ENCODE peak calls at places on chromosomes 5 and 9, in five cellular contexts. One of them, this sample, is unnamed.

GRCh38 chr5:62011072-62011664 is 294.8 kb upstream of the KIF2A start:
- DNase-seq in A549: no peak
- DNase-seq in nephron progenitor cell: no peak
- DNase-seq in RWPE1: no peak
- DNase-seq in AG04449: no peak
- DNase-seq in this sample: no peak

GRCh38 chr9:114448706-114449105 is 56.6 kb downstream of the WHRN start:
- DNase-seq in A549: no peak
- DNase-seq in AG04449: no peak
- DNase-seq in RWPE1: no peak
- DNase-seq in nephron progenitor cell: no peak
- DNase-seq in this sample: no peak

GRCh38 chr5:67960939-67961338 is 254.6 kb upstream of the PIK3R1 start:
- DNase-seq in nephron progenitor cell: no peak
- DNase-seq in AG04449: no peak
- DNase-seq in RWPE1: peak
- DNase-seq in A549: no peak
- DNase-seq in this sample: no peak

GRCh38 chr5:59593608-59594007 is 299.9 kb downstream of the PDE4D start:
- DNase-seq in nephron progenitor cell: no peak
- DNase-seq in AG04449: no peak
- DNase-seq in RWPE1: no peak
- DNase-seq in A549: peak
- DNase-seq in this sample: no peak

GRCh38 chr5:132063090-132063911 is 2.8 kb downstream of the IL3 start:
- DNase-seq in A549: peak
- DNase-seq in nephron progenitor cell: peak
- DNase-seq in AG04449: no peak
- DNase-seq in RWPE1: peak
- DNase-seq in this sample: peak

GRCh38 chr5:82349651-82350050 is 71.5 kb upstream of the RPS23 start:
- DNase-seq in A549: peak
- DNase-seq in AG04449: no peak
- DNase-seq in nephron progenitor cell: peak
- DNase-seq in RWPE1: peak
- DNase-seq in this sample: peak

GRCh38 chr5:57303985-57304384 is 130.1 kb downstream of the GPBP1 start:
- DNase-seq in AG04449: no peak
- DNase-seq in RWPE1: no peak
- DNase-seq in nephron progenitor cell: no peak
- DNase-seq in A549: peak
- DNase-seq in this sample: peak

GRCh38 chr5:10124287-10124686 is 125.4 kb downstream of the ATPSCKMT start:
- DNase-seq in AG04449: no peak
- DNase-seq in A549: no peak
- DNase-seq in nephron progenitor cell: no peak
- DNase-seq in RWPE1: no peak
- DNase-seq in this sample: no peak

GRCh38 chr9:137757139-137757538 is 120.4 kb upstream of the CACNA1B start:
- DNase-seq in AG04449: no peak
- DNase-seq in RWPE1: no peak
- DNase-seq in A549: no peak
- DNase-seq in nephron progenitor cell: no peak
- DNase-seq in this sample: no peak

GRCh38 chr5:38607930-38608545 is 51.6 kb upstream of the LIFR start:
- DNase-seq in RWPE1: no peak
- DNase-seq in A549: no peak
- DNase-seq in nephron progenitor cell: no peak
- DNase-seq in AG04449: no peak
- DNase-seq in this sample: no peak

GRCh38 chr5:139705655-139706587 is 57.8 kb downstream of the CXXC5 start:
- DNase-seq in AG04449: no peak
- DNase-seq in RWPE1: no peak
- DNase-seq in nephron progenitor cell: no peak
- DNase-seq in A549: no peak
- DNase-seq in this sample: no peak

GRCh38 chr5:90119531-90119940 is 290.0 kb downstream of the CETN3 start:
- DNase-seq in AG04449: peak
- DNase-seq in RWPE1: no peak
- DNase-seq in nephron progenitor cell: no peak
- DNase-seq in A549: peak
- DNase-seq in this sample: no peak

GRCh38 chr5:172846249-172846648 is 12.2 kb downstream of the ERGIC1 start:
- DNase-seq in A549: no peak
- DNase-seq in nephron progenitor cell: no peak
- DNase-seq in AG04449: no peak
- DNase-seq in RWPE1: no peak
- DNase-seq in this sample: no peak

GRCh38 chr9:110626109-110626829 is 42.3 kb upstream of the MUSK start:
- DNase-seq in A549: no peak
- DNase-seq in AG04449: peak
- DNase-seq in nephron progenitor cell: no peak
- DNase-seq in RWPE1: no peak
- DNase-seq in this sample: peak

GRCh38 chr5:142661957-142662356 is 23.9 kb downstream of the FGF1 start:
- DNase-seq in nephron progenitor cell: no peak
- DNase-seq in RWPE1: no peak
- DNase-seq in A549: no peak
- DNase-seq in AG04449: no peak
- DNase-seq in this sample: no peak

GRCh38 chr5:169742773-169743296 is 105.8 kb downstream of the DOCK2 start:
- DNase-seq in nephron progenitor cell: no peak
- DNase-seq in A549: no peak
- DNase-seq in AG04449: peak
- DNase-seq in RWPE1: no peak
- DNase-seq in this sample: no peak

GRCh38 chr5:127968998-127969397 is 114.6 kb upstream of the SLC12A2 start:
- DNase-seq in nephron progenitor cell: no peak
- DNase-seq in AG04449: no peak
- DNase-seq in RWPE1: no peak
- DNase-seq in A549: no peak
- DNase-seq in this sample: no peak

GRCh38 chr5:157603333-157604190 is 28.0 kb upstream of the ADAM19 start:
- DNase-seq in RWPE1: peak
- DNase-seq in AG04449: peak
- DNase-seq in A549: peak
- DNase-seq in nephron progenitor cell: no peak
- DNase-seq in this sample: peak

GRCh38 chr9:10274156-10274555 is 338.6 kb downstream of the PTPRD start:
- DNase-seq in AG04449: no peak
- DNase-seq in nephron progenitor cell: no peak
- DNase-seq in RWPE1: no peak
- DNase-seq in A549: no peak
- DNase-seq in this sample: no peak

GRCh38 chr5:159100928-159101646 is 1.4 kb upstream of the EBF1 start:
- DNase-seq in AG04449: no peak
- DNase-seq in nephron progenitor cell: no peak
- DNase-seq in RWPE1: no peak
- DNase-seq in A549: no peak
- DNase-seq in this sample: peak

GRCh38 chr5:90689064-90689463 is 130.5 kb downstream of the ADGRV1 start:
- DNase-seq in nephron progenitor cell: no peak
- DNase-seq in RWPE1: no peak
- DNase-seq in A549: no peak
- DNase-seq in AG04449: no peak
- DNase-seq in this sample: no peak

GRCh38 chr5:114319821-114320220 is 42.0 kb upstream of the KCNN2 start:
- DNase-seq in A549: no peak
- DNase-seq in AG04449: peak
- DNase-seq in RWPE1: no peak
- DNase-seq in nephron progenitor cell: no peak
- DNase-seq in this sample: no peak

GRCh38 chr9:104895572-104895971 is 32.4 kb downstream of the ABCA1 start:
- DNase-seq in A549: no peak
- DNase-seq in nephron progenitor cell: no peak
- DNase-seq in AG04449: no peak
- DNase-seq in RWPE1: peak
- DNase-seq in this sample: no peak

GRCh38 chr5:172758077-172758835 is 12.7 kb downstream of the DUSP1 start:
- DNase-seq in nephron progenitor cell: no peak
- DNase-seq in A549: peak
- DNase-seq in RWPE1: peak
- DNase-seq in AG04449: peak
- DNase-seq in this sample: no peak

GRCh38 chr9:93636667-93637066 is 60.3 kb downstream of the PHF2 start:
- DNase-seq in nephron progenitor cell: no peak
- DNase-seq in A549: no peak
- DNase-seq in AG04449: no peak
- DNase-seq in RWPE1: no peak
- DNase-seq in this sample: no peak

GRCh38 chr5:148368299-148368698 is 15.5 kb upstream of the FBXO38 start:
- DNase-seq in nephron progenitor cell: no peak
- DNase-seq in A549: no peak
- DNase-seq in RWPE1: no peak
- DNase-seq in AG04449: no peak
- DNase-seq in this sample: no peak

DNA sequence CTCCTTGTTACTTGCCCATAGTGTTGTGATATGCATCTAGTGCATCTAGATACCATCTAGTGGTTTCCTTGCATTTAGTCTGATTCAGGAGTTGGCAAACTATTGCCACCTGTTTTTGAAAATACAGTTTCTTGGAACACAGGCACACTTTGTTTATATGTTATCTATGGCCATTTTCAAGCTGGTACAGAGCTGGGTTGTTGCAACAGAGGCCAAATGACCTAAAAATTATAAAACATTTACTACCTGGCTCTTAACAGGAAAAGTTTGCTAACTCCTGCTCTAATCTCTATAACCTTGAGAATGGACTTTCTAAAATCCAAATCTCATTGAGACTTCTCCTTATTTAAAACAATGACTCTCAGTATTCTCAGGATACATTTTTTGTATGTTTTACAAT is 19.4 kb upstream of the FBXO38 start:
- DNase-seq in A549: no peak
- DNase-seq in nephron progenitor cell: no peak
- DNase-seq in RWPE1: no peak
- DNase-seq in AG04449: no peak
- DNase-seq in this sample: no peak
- TF ChIP-seq CTCF in A549: no peak
- TF ChIP-seq CTCF in nephron progenitor cell: no peak
- TF ChIP-seq CTCF in RWPE1: no peak
- TF ChIP-seq CTCF in AG04449: no peak
- TF ChIP-seq CTCF in this sample: no peak

GRCh38 chr5:40367260-40367659 is 312.5 kb upstream of the PTGER4 start:
- DNase-seq in AG04449: no peak
- DNase-seq in nephron progenitor cell: no peak
- DNase-seq in RWPE1: no peak
- DNase-seq in A549: no peak
- DNase-seq in this sample: no peak
- TF ChIP-seq CTCF in AG04449: no peak
- TF ChIP-seq CTCF in nephron progenitor cell: no peak
- TF ChIP-seq CTCF in RWPE1: no peak
- TF ChIP-seq CTCF in A549: no peak
- TF ChIP-seq CTCF in this sample: no peak

GRCh38 chr9:127822108-127822507 is 19.4 kb downstream of the FPGS start:
- DNase-seq in A549: no peak
- DNase-seq in nephron progenitor cell: no peak
- DNase-seq in AG04449: no peak
- DNase-seq in RWPE1: no peak
- DNase-seq in this sample: no peak

GRCh38 chr9:127828262-127829031 is 25.8 kb downstream of the FPGS start:
- DNase-seq in RWPE1: peak
- DNase-seq in nephron progenitor cell: peak
- DNase-seq in AG04449: no peak
- DNase-seq in A549: peak
- DNase-seq in this sample: no peak

GRCh38 chr9:127829205-127829935 is 25.1 kb downstream of the ENG start:
- DNase-seq in nephron progenitor cell: no peak
- DNase-seq in AG04449: no peak
- DNase-seq in RWPE1: no peak
- DNase-seq in A549: no peak
- DNase-seq in this sample: no peak

GRCh38 chr9:127826253-127826913 is 23.7 kb downstream of the FPGS start:
- DNase-seq in A549: no peak
- DNase-seq in RWPE1: no peak
- DNase-seq in AG04449: no peak
- DNase-seq in nephron progenitor cell: no peak
- DNase-seq in this sample: no peak

DNA sequence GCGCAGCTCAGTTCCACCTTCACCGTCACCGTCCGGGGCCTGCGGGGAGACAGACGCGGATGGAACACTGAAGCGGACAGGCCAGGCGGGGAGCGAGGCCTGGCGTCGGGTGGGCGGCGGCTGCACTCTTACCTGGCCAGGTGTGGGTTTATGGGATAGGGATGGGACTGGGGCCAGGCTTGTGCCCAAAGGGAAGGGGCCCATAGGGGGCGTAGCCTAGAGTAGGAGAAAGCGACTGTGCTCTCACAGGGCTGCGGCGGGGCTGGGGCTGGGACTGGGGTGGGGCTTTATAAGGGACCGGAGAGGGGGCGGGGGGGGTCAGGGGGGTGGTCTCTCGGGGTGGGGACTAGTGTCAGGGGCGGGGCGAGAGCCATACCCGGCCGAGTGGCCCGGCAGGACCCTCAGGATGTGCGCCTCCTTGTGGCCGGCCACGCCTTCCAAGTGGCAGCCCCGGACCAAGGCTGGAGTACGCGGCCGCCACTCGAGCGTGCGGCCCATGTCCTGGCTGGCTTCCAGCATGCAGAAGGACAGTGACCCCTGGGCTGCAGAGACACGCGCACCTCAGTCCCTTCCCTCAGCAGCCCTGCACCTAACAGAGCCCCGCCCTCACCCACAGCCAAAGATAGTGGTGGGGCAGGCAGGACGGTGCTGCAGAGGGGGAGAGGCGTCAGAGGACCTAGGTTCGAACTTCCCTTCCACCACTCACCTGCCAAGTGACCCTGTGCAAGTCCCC is 22.8 kb downstream of the FPGS start:
- DNase-seq in nephron progenitor cell: peak
- DNase-seq in RWPE1: no peak
- DNase-seq in AG04449: no peak
- DNase-seq in A549: peak
- DNase-seq in this sample: no peak
- TF ChIP-seq CTCF in nephron progenitor cell: peak
- TF ChIP-seq CTCF in RWPE1: no peak
- TF ChIP-seq CTCF in AG04449: peak
- TF ChIP-seq CTCF in A549: peak
- TF ChIP-seq CTCF in this sample: peak

GRCh38 chr5:79454043-79454442 is 59.9 kb downstream of the HOMER1 start:
- DNase-seq in AG04449: no peak
- DNase-seq in A549: no peak
- DNase-seq in RWPE1: no peak
- DNase-seq in nephron progenitor cell: no peak
- DNase-seq in this sample: no peak

GRCh38 chr5:79448336-79448735 is 65.6 kb downstream of the HOMER1 start:
- DNase-seq in A549: no peak
- DNase-seq in nephron progenitor cell: no peak
- DNase-seq in RWPE1: no peak
- DNase-seq in AG04449: peak
- DNase-seq in this sample: no peak
- TF ChIP-seq CTCF in A549: no peak
- TF ChIP-seq CTCF in nephron progenitor cell: no peak
- TF ChIP-seq CTCF in RWPE1: no peak
- TF ChIP-seq CTCF in AG04449: no peak
- TF ChIP-seq CTCF in this sample: no peak